ENCODE peak calls at places on chromosome 3, in six cellular contexts. O, T, K, G, D and J are unnamed samples.

GRCh38 chr3:186883686-186884058 is 41.2 kb downstream of the ADIPOQ start:
- DNase-seq in O (peak), K (no peak), G (no peak), D (no peak), T (no peak), J (no peak)

GRCh38 chr3:175266478-175266877 is 407.3 kb downstream of the NAALADL2 start:
- DNase-seq in O (no peak), D (no peak), T (no peak), G (no peak), K (no peak), J (no peak)

GRCh38 chr3:52532838-52533622 is 627 bp downstream of the NT5DC2 start:
- DNase-seq in T (no peak), G (no peak), K (no peak), O (peak), D (no peak), J (no peak)

GRCh38 chr3:195044411-195044810 is 226.5 kb downstream of the XXYLT1 start:
- DNase-seq in G (no peak), D (no peak), O (no peak), K (no peak), T (no peak), J (no peak)

GRCh38 chr3:143358155-143358792 is 238.7 kb downstream of the CHST2 start:
- DNase-seq in G (no peak), K (no peak), T (no peak), D (no peak), O (no peak), J (no peak)

GRCh38 chr3:147921044-147921443 is 511.9 kb downstream of the ZIC1 start:
- DNase-seq in D (no peak), K (no peak), O (no peak), T (no peak), G (no peak), J (no peak)

GRCh38 chr3:37652405-37652804 is 209.3 kb upstream of the CTDSPL start:
- DNase-seq in D (no peak), O (no peak), T (no peak), G (no peak), K (no peak), J (no peak)

GRCh38 chr3:44687898-44688297 is 24.6 kb upstream of the ZNF502 start:
- DNase-seq in O (no peak), T (no peak), K (no peak), G (no peak), D (no peak), J (no peak)

GRCh38 chr3:58723197-58723596 is 56.6 kb upstream of the FAM3D start:
- DNase-seq in D (no peak), O (no peak), K (no peak), T (no peak), G (no peak), J (no peak)

GRCh38 chr3:76765526-76765925 is 274.4 kb upstream of the ROBO2 start:
- DNase-seq in O (no peak), T (no peak), K (no peak), G (no peak), D (no peak), J (no peak)

GRCh38 chr3:23938657-23939056 is 6.4 kb upstream of the NR1D2 start:
- DNase-seq in K (no peak), O (peak), D (no peak), T (no peak), G (no peak), J (no peak)

GRCh38 chr3:128969993-128970740 is 23.7 kb downstream of the CFAP92 start:
- DNase-seq in G (peak), D (peak), T (peak), O (peak), K (no peak), J (peak)

GRCh38 chr3:128004661-128005060 is 47.6 kb upstream of the SEC61A1 start:
- DNase-seq in G (no peak), K (no peak), O (no peak), T (no peak), D (no peak), J (no peak)